ENCODE peak calls at places on chromosome 1, in nine cellular contexts. Y, B, W, D, S, X, V, O and C are unnamed samples.

GRCh38 chr1:163022129-163022528 is 47.0 kb upstream of the RGS4 start:
- DNase-seq in Y (no peak), B (no peak), W (no peak), D (no peak), S (no peak), X (no peak), V (no peak), O (no peak), C (no peak)

GRCh38 chr1:204398197-204399125 is 13.2 kb downstream of the PPP1R15B start:
- DNase-seq in Y (peak), B (peak), W (no peak), D (peak), S (no peak), X (no peak), V (peak), O (peak), C (peak)

GRCh38 chr1:153202006-153202405 is 1.2 kb upstream of the LELP1 start:
- DNase-seq in Y (no peak), B (no peak), W (no peak), D (no peak), S (no peak), X (no peak), V (no peak), O (peak), C (no peak)

GRCh38 chr1:154940880-154941228 is 4.3 kb upstream of the PMVK start:
- DNase-seq in Y (no peak), B (no peak), W (no peak), D (no peak), S (no peak), X (no peak), V (peak), O (no peak), C (no peak)

GRCh38 chr1:49240709-49241221 is 464.1 kb upstream of the BEND5 start:
- DNase-seq in Y (no peak), B (no peak), W (no peak), D (no peak), S (no peak), X (no peak), V (no peak), O (no peak), C (no peak)

GRCh38 chr1:203799157-203799556 is 3.7 kb downstream of the ZBED6 start:
- DNase-seq in Y (no peak), B (no peak), W (no peak), D (no peak), S (no peak), X (no peak), V (no peak), O (no peak), C (peak)

GRCh38 chr1:160136121-160136925 is 15.1 kb upstream of the ATP1A4 start:
- DNase-seq in Y (no peak), B (no peak), W (no peak), D (no peak), S (no peak), X (no peak), V (no peak), O (no peak), C (no peak)

GRCh38 chr1:31397360-31398095 is 15.5 kb upstream of the SERINC2 start:
- DNase-seq in Y (no peak), B (peak), W (no peak), D (no peak), S (no peak), X (no peak), V (no peak), O (peak), C (peak)

GRCh38 chr1:6440198-6441126 is 15.9 kb downstream of the ESPN start:
- DNase-seq in Y (no peak), B (peak), W (no peak), D (peak), S (no peak), X (no peak), V (no peak), O (peak), C (peak)

GRCh38 chr1:184933944-184934343 is 40.4 kb downstream of the NIBAN1 start:
- DNase-seq in Y (no peak), B (no peak), W (no peak), D (no peak), S (no peak), X (no peak), V (no peak), O (no peak), C (no peak)

GRCh38 chr1:177817969-177818872 is 151.6 kb downstream of the SEC16B start:
- DNase-seq in Y (no peak), B (no peak), W (no peak), D (no peak), S (no peak), X (no peak), V (no peak), O (no peak), C (no peak)

GRCh38 chr1:168392958-168393357 is 112.3 kb downstream of the TBX19 start:
- DNase-seq in Y (no peak), B (no peak), W (no peak), D (peak), S (no peak), X (no peak), V (no peak), O (no peak), C (no peak)

GRCh38 chr1:958823-959729 is at the start of gene NOC2L:
- DNase-seq in Y (peak), B (peak), W (peak), D (peak), S (peak), X (no peak), V (peak), O (peak), C (peak)

GRCh38 chr1:98086796-98087195 is 166.0 kb upstream of the DPYD start:
- DNase-seq in Y (peak), B (peak), W (no peak), D (no peak), S (no peak), X (peak), V (no peak), O (peak), C (peak)

GRCh38 chr1:67479146-67479891 is 49.1 kb upstream of the SERBP1 start:
- DNase-seq in Y (no peak), B (peak), W (no peak), D (peak), S (peak), X (no peak), V (no peak), O (peak), C (peak)

GRCh38 chr1:34780528-34780927 is 486 bp upstream of the GJB3 start:
- DNase-seq in Y (no peak), B (no peak), W (no peak), D (no peak), S (no peak), X (no peak), V (no peak), O (peak), C (no peak)

GRCh38 chr1:205700865-205701401 is 20.6 kb upstream of the SLC45A3 start:
- DNase-seq in Y (no peak), B (no peak), W (no peak), D (peak), S (no peak), X (no peak), V (peak), O (no peak), C (no peak)

GRCh38 chr1:7921766-7922165 is 18.9 kb downstream of the TNFRSF9 start:
- DNase-seq in Y (no peak), B (peak), W (no peak), D (no peak), S (no peak), X (no peak), V (no peak), O (no peak), C (peak)

GRCh38 chr1:23742670-23743286 is 493 bp upstream of the ELOA start:
- DNase-seq in Y (no peak), B (no peak), W (no peak), D (no peak), S (no peak), X (no peak), V (no peak), O (peak), C (peak)

GRCh38 chr1:65422241-65423203 is 2.1 kb downstream of the LEPR start:
- DNase-seq in Y (peak), B (peak), W (no peak), D (peak), S (no peak), X (no peak), V (no peak), O (peak), C (peak)

GRCh38 chr1:82177190-82177589 is 376.5 kb downstream of the ADGRL2 start:
- DNase-seq in Y (no peak), B (peak), W (no peak), D (no peak), S (no peak), X (no peak), V (no peak), O (peak), C (no peak)

GRCh38 chr1:159214149-159214760 is 9.6 kb downstream of the ACKR1 start:
- DNase-seq in Y (peak), B (peak), W (no peak), D (peak), S (peak), X (no peak), V (no peak), O (peak), C (peak)

GRCh38 chr1:167247754-167248153 is 27.1 kb downstream of the POU2F1 start:
- DNase-seq in Y (no peak), B (no peak), W (no peak), D (no peak), S (no peak), X (no peak), V (no peak), O (no peak), C (no peak)

GRCh38 chr1:93827128-93827527 is 51.9 kb downstream of the DNTTIP2 start:
- DNase-seq in Y (no peak), B (no peak), W (no peak), D (no peak), S (no peak), X (no peak), V (no peak), O (no peak), C (peak)

GRCh38 chr1:6771568-6771825 is 13.8 kb upstream of the CAMTA1 start:
- DNase-seq in Y (no peak), B (no peak), W (no peak), D (no peak), S (no peak), X (no peak), V (no peak), O (no peak), C (no peak)

GRCh38 chr1:198287916-198288315 is 131.1 kb downstream of the NEK7 start:
- DNase-seq in Y (no peak), B (no peak), W (no peak), D (no peak), S (no peak), X (no peak), V (no peak), O (no peak), C (no peak)

GRCh38 chr1:51843948-51844347 is 34.6 kb downstream of the NRDC start:
- DNase-seq in Y (no peak), B (no peak), W (no peak), D (peak), S (no peak), X (no peak), V (no peak), O (no peak), C (no peak)

GRCh38 chr1:8845104-8846097 is 28.0 kb upstream of the RERE start:
- DNase-seq in Y (no peak), B (no peak), W (no peak), D (peak), S (no peak), X (no peak), V (no peak), O (no peak), C (no peak)

GRCh38 chr1:201946224-201946908 is at the start of gene LMOD1:
- DNase-seq in Y (peak), B (peak), W (peak), D (peak), S (peak), X (peak), V (peak), O (peak), C (peak)

GRCh38 chr1:97202981-97203380 is 481.4 kb downstream of the PTBP2 start:
- DNase-seq in Y (no peak), B (no peak), W (no peak), D (no peak), S (no peak), X (no peak), V (no peak), O (no peak), C (no peak)

GRCh38 chr1:93076268-93076667 is 2.8 kb upstream of the MTF2 start:
- DNase-seq in Y (no peak), B (no peak), W (no peak), D (no peak), S (no peak), X (no peak), V (no peak), O (no peak), C (no peak)

GRCh38 chr1:173330149-173330951 is 123.2 kb upstream of the TNFSF4 start:
- DNase-seq in Y (peak), B (peak), W (no peak), D (peak), S (no peak), X (peak), V (no peak), O (peak), C (peak)

GRCh38 chr1:185886046-185886445 is 151.9 kb downstream of the HMCN1 start:
- DNase-seq in Y (no peak), B (no peak), W (no peak), D (no peak), S (no peak), X (no peak), V (no peak), O (no peak), C (no peak)

GRCh38 chr1:58824753-58825389 is 41.0 kb upstream of the JUN start:
- DNase-seq in Y (no peak), B (no peak), W (no peak), D (no peak), S (peak), X (no peak), V (no peak), O (no peak), C (no peak)

GRCh38 chr1:201696217-201696761 is 132.7 kb upstream of the IPO9 start:
- DNase-seq in Y (peak), B (peak), W (peak), D (no peak), S (peak), X (peak), V (peak), O (peak), C (peak)

GRCh38 chr1:182952677-182953444 is at the start of gene SHCBP1L:
- DNase-seq in Y (no peak), B (no peak), W (no peak), D (no peak), S (no peak), X (no peak), V (no peak), O (no peak), C (no peak)
- H3K4me3 ChIP-seq in Y (peak), B (no peak), W (peak), D (no peak), S (no peak), X (peak), V (peak), O (peak), C (peak)

GRCh38 chr1:231162300-231162969 is 577 bp downstream of the TRIM67 start:
- DNase-seq in Y (peak), B (peak), W (no peak), D (peak), S (no peak), X (no peak), V (peak), O (peak), C (no peak)
- TF ChIP-seq CTCF in Y (no peak), B (no peak), W (no peak), D (no peak), S (no peak), X (no peak), V (peak), O (no peak), C (no peak)

DNA sequence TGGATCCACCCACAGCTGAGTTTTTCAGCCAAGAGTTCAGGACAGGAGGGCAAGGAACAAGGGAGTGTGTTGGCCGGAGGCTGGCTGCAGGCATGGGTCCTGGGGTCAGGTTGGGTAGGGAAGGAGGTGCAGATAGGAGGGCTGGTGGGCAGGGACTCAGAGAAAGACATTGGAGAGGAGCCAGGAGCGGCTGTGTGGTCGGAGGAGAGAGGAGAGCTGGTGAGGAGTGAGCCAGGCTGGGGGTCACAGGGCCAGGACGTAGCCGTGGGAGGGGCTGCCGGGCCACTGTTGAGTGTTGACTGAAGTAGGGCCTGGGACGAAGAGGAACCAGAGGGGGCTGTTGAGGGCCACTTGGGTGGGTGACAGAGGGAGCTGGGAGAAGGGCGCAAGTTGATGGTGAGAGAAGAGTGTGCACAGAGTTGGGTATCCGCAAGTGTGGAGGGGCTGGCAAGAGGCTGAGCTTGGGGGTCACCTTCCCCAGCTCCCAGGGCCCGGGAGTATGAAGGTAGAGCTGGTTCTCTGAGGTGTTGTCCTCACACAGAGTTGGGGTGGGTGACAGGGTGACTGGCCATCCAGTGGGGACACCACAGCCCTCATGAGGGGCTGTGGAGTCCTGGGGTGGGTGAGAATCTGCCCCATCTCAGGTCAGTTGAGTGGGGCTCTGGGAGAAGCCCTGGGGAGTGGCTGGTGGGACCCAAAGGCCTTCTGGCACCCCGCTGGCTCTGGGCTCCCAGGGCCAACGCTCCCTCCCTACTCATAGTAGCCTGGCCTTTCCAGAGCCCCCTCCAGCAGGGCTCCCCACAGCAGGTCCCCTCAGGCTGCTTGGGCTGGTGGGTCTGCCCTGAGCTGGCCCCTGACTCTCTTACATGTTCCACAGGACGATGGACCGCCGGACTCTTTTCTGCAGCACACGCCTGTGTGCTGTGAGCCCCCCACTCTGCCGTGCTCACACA is 21.9 kb downstream of the PODN start:
- DNase-seq in Y (no peak), B (no peak), W (no peak), D (no peak), S (no peak), X (no peak), V (no peak), O (no peak), C (no peak)
- H3K4me3 ChIP-seq in Y (no peak), B (no peak), W (no peak), D (no peak), S (no peak), X (no peak), V (no peak), O (no peak), C (no peak)

GRCh38 chr1:22024485-22025367 is 23.3 kb downstream of the CELA3A start:
- DNase-seq in Y (peak), B (peak), W (peak), D (peak), S (peak), X (no peak), V (peak), O (no peak), C (peak)
- TF ChIP-seq CTCF in Y (no peak), B (no peak), W (no peak), D (peak), S (no peak), X (peak), V (no peak), O (peak), C (no peak)

GRCh38 chr1:20484526-20485462 is 1.2 kb downstream of the CAMK2N1 start:
- DNase-seq in Y (no peak), B (no peak), W (no peak), D (no peak), S (no peak), X (no peak), V (no peak), O (no peak), C (no peak)
- H3K4me3 ChIP-seq in Y (peak), B (peak), W (peak), D (no peak), S (peak), X (peak), V (peak), O (peak), C (peak)

GRCh38 chr1:109188776-109189175 is 24.9 kb upstream of the SARS1 start:
- DNase-seq in Y (no peak), B (no peak), W (no peak), D (no peak), S (no peak), X (no peak), V (no peak), O (no peak), C (no peak)

GRCh38 chr1:109190189-109190588 is 23.5 kb upstream of the SARS1 start:
- DNase-seq in Y (no peak), B (no peak), W (no peak), D (peak), S (no peak), X (no peak), V (no peak), O (no peak), C (no peak)

GRCh38 chr1:109193653-109194590 is 19.8 kb upstream of the SARS1 start:
- DNase-seq in Y (no peak), B (no peak), W (no peak), D (peak), S (no peak), X (no peak), V (no peak), O (no peak), C (no peak)

GRCh38 chr1:109192433-109192832 is 21.3 kb upstream of the SARS1 start:
- DNase-seq in Y (no peak), B (no peak), W (no peak), D (no peak), S (no peak), X (no peak), V (no peak), O (no peak), C (no peak)

GRCh38 chr1:109191377-109191776 is 22.3 kb upstream of the SARS1 start:
- DNase-seq in Y (no peak), B (no peak), W (no peak), D (peak), S (no peak), X (no peak), V (no peak), O (no peak), C (no peak)
- TF ChIP-seq CTCF in Y (peak), B (no peak), W (no peak), D (peak), S (no peak), X (no peak), V (no peak), O (no peak), C (peak)

DNA sequence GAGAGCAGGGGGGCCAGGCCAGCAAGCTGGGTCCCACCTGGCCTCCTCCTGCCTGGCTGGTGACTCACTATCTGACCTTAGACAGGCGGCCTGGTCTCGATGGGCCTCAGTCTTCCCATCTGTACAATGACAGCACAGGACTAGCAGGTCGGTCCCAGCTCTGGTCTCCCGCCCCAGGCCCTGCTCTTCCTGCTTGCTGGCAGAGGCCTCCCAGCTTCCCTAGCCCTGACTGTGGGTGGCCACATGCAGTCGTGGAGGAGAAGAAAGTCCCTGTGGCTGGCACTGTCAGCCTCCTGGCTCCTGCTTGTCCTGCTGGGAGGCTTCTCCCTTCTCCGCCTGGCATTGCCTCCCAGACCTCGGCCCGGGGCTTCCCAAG is 817 bp downstream of the EXTL1 start:
- DNase-seq in Y (no peak), B (no peak), W (no peak), D (no peak), S (no peak), X (no peak), V (no peak), O (no peak), C (no peak)
- H3K4me3 ChIP-seq in Y (peak), B (peak), W (peak), D (no peak), S (no peak), X (no peak), V (peak), O (no peak), C (no peak)

GRCh38 chr1:77057994-77058585 is 161.1 kb downstream of the PIGK start:
- DNase-seq in Y (no peak), B (no peak), W (no peak), D (no peak), S (no peak), X (no peak), V (no peak), O (no peak), C (no peak)

GRCh38 chr1:77063118-77063517 is 156.1 kb downstream of the PIGK start:
- DNase-seq in Y (peak), B (no peak), W (no peak), D (no peak), S (no peak), X (no peak), V (no peak), O (no peak), C (no peak)

GRCh38 chr1:77056525-77056924 is 162.7 kb downstream of the PIGK start:
- DNase-seq in Y (no peak), B (no peak), W (no peak), D (no peak), S (no peak), X (no peak), V (no peak), O (peak), C (peak)

DNA sequence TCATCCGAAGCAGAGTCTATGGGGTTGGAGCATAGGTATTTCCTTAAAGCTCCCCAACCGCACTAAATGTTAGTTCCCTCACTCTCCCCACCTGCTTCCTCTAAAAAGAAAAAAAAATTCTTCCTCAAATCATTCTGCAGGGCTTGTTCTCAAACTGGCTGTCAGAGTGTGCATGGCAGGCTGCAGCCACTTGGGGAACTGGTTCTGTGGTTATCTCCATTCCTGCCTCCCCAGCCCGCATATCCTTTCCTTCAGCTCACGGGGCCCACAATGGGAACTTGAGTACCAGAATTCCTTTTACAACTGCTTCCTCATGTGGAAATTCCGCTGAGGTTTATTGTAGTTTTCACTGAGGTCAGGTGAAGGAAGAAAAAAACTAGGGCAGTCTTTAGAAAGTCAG is 159.2 kb downstream of the PIGK start:
- DNase-seq in Y (no peak), B (no peak), W (no peak), D (no peak), S (no peak), X (no peak), V (no peak), O (no peak), C (no peak)
- TF ChIP-seq CTCF in Y (no peak), B (no peak), W (no peak), D (no peak), S (no peak), X (no peak), V (no peak), O (no peak), C (no peak)